ENCODE peak calls at places on chromosomes 5 and 9, in eight cellular contexts. O is testis; T is OCI-LY7; Y is A549; R is naive thymus-derived CD4-positive, alpha-beta T cell; C is K562; B is IMR-90; K is GM23248. E is an unnamed sample. For H3K9me3, the result is how much of the 10 kb centered on the place peaks cover.

GRCh38 chr5:127647361-127647958 is 1.4 kb upstream of the CTXN3 start:
- DNase-seq in O (no peak), T (no peak), Y (no peak), R (no peak), C (no peak), B (no peak), K (peak), E (no peak)

GRCh38 chr9:89254058-89254772 is 56.8 kb upstream of the CKS2 start:
- DNase-seq in O (no peak), T (no peak), Y (no peak), R (no peak), C (no peak), B (no peak), K (no peak), E (no peak)

GRCh38 chr5:93252165-93252564 is 328.9 kb downstream of the NR2F1-AS1 start:
- DNase-seq in O (no peak), T (no peak), Y (no peak), R (no peak), C (no peak), B (no peak), K (no peak), E (no peak)

GRCh38 chr5:64147849-64148441 is 17.7 kb upstream of the RNF180 start:
- DNase-seq in O (peak), T (peak), Y (peak), R (no peak), C (peak), B (peak), K (peak), E (peak)

GRCh38 chr9:131809941-131810344 is 70.1 kb upstream of the RAPGEF1 start:
- DNase-seq in O (no peak), T (no peak), Y (no peak), R (no peak), C (no peak), B (peak), K (peak), E (no peak)

GRCh38 chr9:33782395-33783152 is 12.8 kb upstream of the PRSS3 start:
- DNase-seq in O (no peak), T (no peak), Y (no peak), R (no peak), C (no peak), B (peak), K (peak), E (no peak)

GRCh38 chr5:74766348-74766886 is 500 bp downstream of the GFM2 start:
- DNase-seq in O (no peak), T (peak), Y (peak), R (peak), C (peak), B (peak), K (peak), E (no peak)

GRCh38 chr9:98654247-98654646 is 54.5 kb downstream of the GABBR2 start:
- DNase-seq in O (no peak), T (no peak), Y (no peak), R (no peak), C (no peak), B (peak), K (peak), E (no peak)

GRCh38 chr5:93899026-93899600 is 157.7 kb upstream of the POU5F2 start:
- DNase-seq in O (no peak), T (peak), Y (peak), R (no peak), C (peak), B (no peak), K (peak), E (no peak)

GRCh38 chr9:77981332-77981731 is 50.3 kb downstream of the GNAQ start:
- DNase-seq in O (no peak), T (no peak), Y (no peak), R (no peak), C (peak), B (peak), K (peak), E (peak)

GRCh38 chr5:72366324-72366976 is 46.3 kb downstream of the PTCD2 start:
- DNase-seq in O (peak), T (peak), Y (peak), R (peak), C (peak), B (peak), K (peak), E (no peak)
- H3K9me3 ChIP-seq in O (under half), T (under half), Y (under half), R (under half), C (under half), B (under half), K (under half), E (under half)

GRCh38 chr5:383621-384020 is 59.4 kb upstream of the EXOC3 start:
- DNase-seq in O (no peak), T (no peak), Y (no peak), R (no peak), C (no peak), B (no peak), K (no peak), E (no peak)
- H3K9me3 ChIP-seq in O (under half), T (under half), Y (under half), R (under half), C (under half), B (under half), K (under half), E (under half)

GRCh38 chr5:77295863-77296378 is 85.4 kb downstream of the PDE8B start:
- DNase-seq in O (no peak), T (no peak), Y (no peak), R (no peak), C (peak), B (no peak), K (no peak), E (no peak)
- H3K9me3 ChIP-seq in O (under half), T (under half), Y (under half), R (under half), C (under half), B (under half), K (under half), E (under half)

GRCh38 chr9:135744333-135745070 is 42.5 kb downstream of the KCNT1 start:
- DNase-seq in O (no peak), T (no peak), Y (no peak), R (no peak), C (no peak), B (no peak), K (no peak), E (no peak)
- H3K9me3 ChIP-seq in O (under half), T (under half), Y (under half), R (under half), C (under half), B (under half), K (under half), E (under half)

GRCh38 chr5:2532809-2533208 is 218.7 kb downstream of the IRX2 start:
- DNase-seq in O (no peak), T (no peak), Y (no peak), R (no peak), C (no peak), B (no peak), K (no peak), E (no peak)

GRCh38 chr5:2534251-2534650 is 217.2 kb downstream of the IRX2 start:
- DNase-seq in O (no peak), T (no peak), Y (no peak), R (no peak), C (no peak), B (no peak), K (no peak), E (no peak)

GRCh38 chr5:2531318-2531717 is 220.2 kb downstream of the IRX2 start:
- DNase-seq in O (no peak), T (no peak), Y (no peak), R (no peak), C (no peak), B (no peak), K (no peak), E (no peak)

GRCh38 chr5:2530609-2531008 is 220.9 kb downstream of the IRX2 start:
- DNase-seq in O (no peak), T (no peak), Y (no peak), R (no peak), C (no peak), B (no peak), K (no peak), E (no peak)

DNA sequence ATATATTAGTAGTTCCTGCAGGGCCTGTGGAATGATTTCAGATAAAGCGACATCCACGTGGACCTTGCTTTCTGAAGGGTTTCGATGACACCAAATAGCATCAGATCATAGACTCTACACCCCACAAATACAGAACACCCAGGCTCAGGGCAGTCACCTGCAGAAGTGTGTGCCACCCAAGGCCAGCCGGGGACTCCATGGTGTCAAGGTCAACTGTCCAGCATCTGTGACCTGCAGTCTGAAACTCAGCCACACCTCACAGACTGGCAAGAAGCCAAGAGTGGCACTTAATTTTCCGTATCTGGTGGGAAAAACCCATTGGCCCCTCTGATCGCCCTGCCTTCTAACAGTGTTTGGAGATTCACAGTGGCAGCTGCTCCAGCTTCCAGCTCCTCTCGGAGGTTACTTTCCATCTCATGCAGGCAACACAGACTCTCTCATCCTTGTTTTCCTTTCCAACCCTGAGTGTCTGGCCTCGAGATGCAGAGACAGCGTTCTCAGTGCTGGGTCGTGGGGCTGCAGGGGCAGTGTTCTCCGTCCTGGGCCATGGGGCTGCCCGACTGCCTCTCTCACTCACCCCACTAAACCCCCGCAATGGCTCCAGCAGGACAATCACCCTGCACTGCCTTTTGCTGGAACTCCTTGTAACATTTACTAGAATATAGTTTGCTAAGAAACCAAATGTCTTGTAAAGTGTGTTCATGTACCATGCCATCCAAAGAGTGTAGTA is 221.9 kb downstream of the IRX2 start:
- DNase-seq in O (no peak), T (no peak), Y (no peak), R (no peak), C (no peak), B (no peak), K (no peak), E (no peak)
- H3K9me3 ChIP-seq in O (under half), T (under half), Y (under half), R (under half), C (under half), B (under half), K (under half), E (under half)

GRCh38 chr9:10806873-10807272 is 194.1 kb upstream of the PTPRD start:
- DNase-seq in O (no peak), T (no peak), Y (no peak), R (no peak), C (no peak), B (no peak), K (no peak), E (no peak)
- H3K9me3 ChIP-seq in O (under half), T (under half), Y (under half), R (under half), C (under half), B (under half), K (under half), E (under half)

GRCh38 chr9:92989561-92989960 is 42.2 kb downstream of the FGD3 start:
- DNase-seq in O (no peak), T (no peak), Y (no peak), R (peak), C (no peak), B (no peak), K (no peak), E (no peak)

GRCh38 chr9:92990461-92990860 is 43.1 kb downstream of the FGD3 start:
- DNase-seq in O (no peak), T (no peak), Y (no peak), R (no peak), C (no peak), B (no peak), K (no peak), E (no peak)

GRCh38 chr9:92986175-92987110 is 39.1 kb downstream of the FGD3 start:
- DNase-seq in O (peak), T (peak), Y (no peak), R (peak), C (peak), B (no peak), K (peak), E (no peak)

GRCh38 chr9:92984976-92985375 is 37.7 kb downstream of the FGD3 start:
- DNase-seq in O (no peak), T (no peak), Y (no peak), R (no peak), C (no peak), B (no peak), K (no peak), E (no peak)

GRCh38 chr9:92988215-92988731 is 41.0 kb downstream of the FGD3 start:
- DNase-seq in O (no peak), T (no peak), Y (no peak), R (no peak), C (no peak), B (no peak), K (no peak), E (no peak)
- H3K9me3 ChIP-seq in O (under half), T (under half), Y (under half), R (under half), C (under half), B (under half), K (under half), E (under half)

DNA sequence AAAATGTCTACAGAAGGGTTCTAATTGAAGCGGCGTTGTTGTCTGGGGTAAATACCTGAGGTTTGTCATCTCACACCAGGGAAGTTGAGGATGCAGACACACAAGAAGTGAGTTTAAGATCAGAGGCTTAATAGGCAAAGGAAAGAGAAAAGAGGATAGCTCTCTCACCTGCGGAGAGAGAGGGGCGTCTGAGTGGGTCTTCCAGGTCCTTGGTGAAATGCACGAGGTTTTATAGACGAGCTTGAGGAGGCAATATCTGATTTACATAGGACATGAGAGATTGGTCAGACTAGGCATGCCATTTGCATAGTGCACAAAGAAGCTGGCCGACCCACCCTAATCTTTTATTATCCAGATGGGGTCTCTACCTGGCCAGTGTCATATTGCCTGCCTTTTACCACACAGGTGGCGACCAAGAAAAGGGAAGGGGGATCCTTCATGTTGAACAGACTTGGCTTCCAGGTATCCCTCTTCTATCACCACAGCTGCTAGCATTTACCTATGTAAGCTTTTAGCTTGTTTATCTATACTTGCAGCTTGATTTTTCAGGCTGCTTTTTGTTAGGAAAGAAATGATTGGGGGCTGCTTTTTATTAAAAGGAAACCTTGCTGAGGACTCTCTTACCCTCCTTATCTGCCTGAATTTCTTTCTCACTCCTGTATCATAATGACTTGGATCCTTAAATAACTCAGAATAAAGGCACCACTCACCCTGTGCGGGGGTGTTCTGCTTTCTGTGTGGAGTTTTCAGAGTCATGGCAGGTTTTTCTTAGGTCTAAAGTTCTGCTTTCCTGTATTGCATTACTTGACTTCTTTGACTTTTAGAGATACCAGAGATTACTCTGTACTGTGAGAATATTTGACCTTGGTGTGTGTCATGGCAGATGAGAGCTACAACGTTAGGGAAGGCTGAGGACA is 9.4 kb upstream of the GLT6D1 start:
- DNase-seq in O (peak), T (no peak), Y (no peak), R (no peak), C (no peak), B (no peak), K (no peak), E (no peak)
- H3K9me3 ChIP-seq in O (under half), T (under half), Y (half or more), R (under half), C (under half), B (under half), K (under half), E (half or more)

DNA sequence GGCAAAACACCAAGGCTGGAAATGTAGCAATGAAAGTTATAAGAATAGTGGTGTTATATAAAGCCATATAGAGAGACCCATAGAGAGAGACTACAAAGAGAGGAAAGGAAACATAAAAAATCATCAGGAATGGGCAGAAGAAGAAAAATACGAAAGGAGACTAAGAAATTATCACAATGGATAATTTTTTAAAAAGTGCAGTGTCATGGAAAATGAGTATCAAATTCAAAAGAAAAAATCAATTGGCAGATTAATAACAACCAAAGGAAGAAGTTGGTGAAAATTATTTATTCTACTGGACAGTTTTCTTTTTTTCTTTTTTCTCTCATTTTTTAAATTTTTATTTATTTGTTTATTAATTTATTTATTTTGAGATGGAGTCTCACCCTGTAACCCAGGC is 1488.4 kb upstream of the WWC1 start:
- DNase-seq in O (no peak), T (no peak), Y (no peak), R (no peak), C (no peak), B (no peak), K (no peak), E (no peak)
- H3K9me3 ChIP-seq in O (under half), T (under half), Y (under half), R (under half), C (under half), B (under half), K (under half), E (under half)

E was measured in spleen.